ENCODE peak calls at places on chromosomes 16 and 17, in five cellular contexts. A is prostate gland, T is neuronal stem cell, N is substantia nigra, Y is right cardiac atrium. V is an unnamed sample.

GRCh38 chr17:45282683-45283644 is 21.1 kb upstream of the SPATA32 start:
- DNase-seq in A (no peak), T (no peak), N (no peak), Y (peak; percentile 85), V (no peak)

GRCh38 chr16:84137287-84137686 is 7.7 kb downstream of the HSDL1 start:
- DNase-seq in A (no peak), T (no peak), N (no peak), Y (no peak), V (no peak)

GRCh38 chr17:14098246-14098645 is 28.9 kb downstream of the COX10 start:
- DNase-seq in A (peak; percentile 43), T (no peak), N (no peak), Y (no peak), V (no peak)

GRCh38 chr17:42850964-42851363 is at the start of gene AOC3:
- DNase-seq in A (no peak), T (no peak), N (no peak), Y (peak; percentile 87), V (peak; percentile 26)

GRCh38 chr17:44115585-44116415 is 7.6 kb downstream of the HDAC5 start:
- DNase-seq in A (no peak), T (no peak), N (no peak), Y (peak; percentile 72), V (no peak)

GRCh38 chr17:30271102-30271501 is 20.6 kb downstream of the BLMH start:
- DNase-seq in A (no peak), T (no peak), N (no peak), Y (no peak), V (no peak)

GRCh38 chr16:30398660-30399434 is 3.6 kb downstream of the ZNF48 start:
- DNase-seq in A (no peak), T (no peak), N (no peak), Y (no peak), V (no peak)

GRCh38 chr16:3118204-3118790 is 5.9 kb downstream of the ZNF205 start:
- DNase-seq in A (no peak), T (no peak), N (no peak), Y (peak; percentile 39), V (no peak)

GRCh38 chr16:53094013-53094630 is 39.3 kb downstream of the CHD9 start:
- DNase-seq in A (peak; percentile 52), T (no peak), N (no peak), Y (peak; percentile 89), V (peak; percentile 52)

GRCh38 chr17:6496116-6496481 is 51.8 kb downstream of the PIMREG start:
- DNase-seq in A (no peak), T (no peak), N (no peak), Y (no peak), V (no peak)

GRCh38 chr17:21378553-21378952 is 2.4 kb downstream of the KCNJ12 start:
- DNase-seq in A (no peak), T (no peak), N (no peak), Y (peak; percentile 54), V (no peak)

GRCh38 chr17:18246880-18247612 is 11.5 kb downstream of the FLII start:
- DNase-seq in A (peak; percentile 90), T (no peak), N (no peak), Y (peak; percentile 87), V (peak; percentile 82)

GRCh38 chr17:49987681-49988441 is 7.2 kb downstream of the DLX3 start:
- DNase-seq in A (peak; percentile 77), T (no peak), N (no peak), Y (peak; percentile 54), V (no peak)

GRCh38 chr16:85612191-85612800 is 826 bp upstream of the GSE1 start:
- DNase-seq in A (peak; percentile 87), T (peak; percentile 31), N (no peak), Y (peak; percentile 88), V (peak; percentile 70)

GRCh38 chr17:49013311-49014205 is 16.4 kb downstream of the IGF2BP1 start:
- DNase-seq in A (no peak), T (peak; percentile 90), N (no peak), Y (peak; percentile 28), V (no peak)

GRCh38 chr17:76716146-76716833 is 5.5 kb upstream of the MXRA7 start:
- DNase-seq in A (no peak), T (no peak), N (no peak), Y (peak; percentile 77), V (peak; percentile 57)

GRCh38 chr16:55056585-55057520 is 126.2 kb downstream of the IRX5 start:
- DNase-seq in A (no peak), T (peak; percentile 33), N (no peak), Y (no peak), V (no peak)

GRCh38 chr16:65071371-65072311 is 50.2 kb downstream of the CDH11 start:
- DNase-seq in A (no peak), T (no peak), N (peak; percentile 58), Y (peak; percentile 82), V (peak; percentile 40)

GRCh38 chr17:14325618-14326167 is 24.8 kb downstream of the HS3ST3B1 start:
- DNase-seq in A (no peak), T (no peak), N (no peak), Y (no peak), V (no peak)

GRCh38 chr16:370443-370842 is at the start of gene MRPL28:
- DNase-seq in A (peak; percentile 93), T (peak; percentile 90), N (peak; percentile 83), Y (peak; percentile 97), V (peak; percentile 97)

GRCh38 chr17:32494621-32495346 is 8.0 kb downstream of the CDK5R1 start:
- DNase-seq in A (no peak), T (no peak), N (no peak), Y (peak; percentile 70), V (no peak)

GRCh38 chr17:29124931-29125270 is 55.3 kb downstream of the MYO18A start:
- DNase-seq in A (no peak), T (no peak), N (no peak), Y (peak; percentile 75), V (peak; percentile 90)

GRCh38 chr17:7021993-7022778 is 664 bp upstream of the BCL6B start:
- DNase-seq in A (peak; percentile 58), T (no peak), N (peak; percentile 61), Y (peak; percentile 95), V (peak; percentile 75)

GRCh38 chr16:50166511-50167500 is 13.7 kb downstream of the TENT4B start:
- DNase-seq in A (no peak), T (no peak), N (no peak), Y (no peak), V (no peak)

GRCh38 chr17:74856113-74856512 is 3.6 kb downstream of the GRIN2C start:
- DNase-seq in A (no peak), T (no peak), N (no peak), Y (no peak), V (no peak)

GRCh38 chr16:88334517-88335149 is 48.1 kb upstream of the ZNF469 start:
- DNase-seq in A (no peak), T (no peak), N (no peak), Y (no peak), V (no peak)

GRCh38 chr16:75234856-75235696 is 16.3 kb downstream of the CTRB1 start:
- DNase-seq in A (no peak), T (no peak), N (no peak), Y (peak; percentile 66), V (no peak)

GRCh38 chr17:75205037-75205792 is at the start of gene NUP85:
- DNase-seq in A (peak; percentile 88), T (peak; percentile 93), N (peak; percentile 91), Y (peak; percentile 98), V (peak; percentile 93)

GRCh38 chr16:89495121-89495520 is 4.8 kb upstream of the ANKRD11 start:
- DNase-seq in A (no peak), T (no peak), N (no peak), Y (peak; percentile 42), V (no peak)

GRCh38 chr16:29745126-29745852 is 501 bp downstream of the C16orf54 start:
- DNase-seq in A (no peak), T (no peak), N (no peak), Y (no peak), V (no peak)

GRCh38 chr16:72753883-72754282 is 294.0 kb downstream of the ZFHX3 start:
- DNase-seq in A (no peak), T (no peak), N (no peak), Y (no peak), V (no peak)

GRCh38 chr17:70804161-70804560 is 634.8 kb downstream of the KCNJ2 start:
- DNase-seq in A (no peak), T (no peak), N (no peak), Y (no peak), V (no peak)

GRCh38 chr16:47136101-47136820 is 7.5 kb downstream of the NETO2 start:
- DNase-seq in A (no peak), T (no peak), N (no peak), Y (no peak), V (peak; percentile 47)

GRCh38 chr17:56424543-56425044 is 168.9 kb upstream of the NOG start:
- DNase-seq in A (no peak), T (no peak), N (no peak), Y (no peak), V (no peak)

V was measured in mucosa of gallbladder.